ENCODE peak calls at places on chromosomes 5 and 9, in nine cellular contexts. One of them, this sample, is unnamed.

GRCh38 chr5:53482717-53483638 is 2.5 kb downstream of the FST start:
- DNase-seq in keratinocyte: no peak
- DNase-seq in RWPE2: peak; percentile 65
- DNase-seq in tibial artery: peak; percentile 70
- DNase-seq in upper lobe of right lung: peak; percentile 74
- DNase-seq in HCT116: no peak
- DNase-seq in sigmoid colon: peak; percentile 75
- DNase-seq in suprapubic skin: no peak
- DNase-seq in Panc1: no peak
- DNase-seq in this sample: no peak

GRCh38 chr9:131122158-131122557 is 3.2 kb upstream of the NUP214 start:
- DNase-seq in HCT116: no peak
- DNase-seq in suprapubic skin: no peak
- DNase-seq in RWPE2: no peak
- DNase-seq in tibial artery: no peak
- DNase-seq in upper lobe of right lung: no peak
- DNase-seq in sigmoid colon: no peak
- DNase-seq in keratinocyte: no peak
- DNase-seq in Panc1: no peak
- DNase-seq in this sample: no peak

GRCh38 chr5:79793722-79794121 is 104.1 kb downstream of the CMYA5 start:
- DNase-seq in suprapubic skin: no peak
- DNase-seq in HCT116: no peak
- DNase-seq in tibial artery: no peak
- DNase-seq in keratinocyte: no peak
- DNase-seq in Panc1: no peak
- DNase-seq in RWPE2: no peak
- DNase-seq in upper lobe of right lung: no peak
- DNase-seq in sigmoid colon: no peak
- DNase-seq in this sample: no peak

GRCh38 chr5:14452685-14453084 is 128.9 kb upstream of the OTULINL start:
- DNase-seq in upper lobe of right lung: no peak
- DNase-seq in sigmoid colon: no peak
- DNase-seq in HCT116: no peak
- DNase-seq in keratinocyte: no peak
- DNase-seq in suprapubic skin: no peak
- DNase-seq in Panc1: no peak
- DNase-seq in RWPE2: no peak
- DNase-seq in tibial artery: no peak
- DNase-seq in this sample: no peak

GRCh38 chr9:72276429-72276828 is 88.6 kb downstream of the ZFAND5 start:
- DNase-seq in upper lobe of right lung: no peak
- DNase-seq in suprapubic skin: no peak
- DNase-seq in HCT116: no peak
- DNase-seq in RWPE2: no peak
- DNase-seq in Panc1: no peak
- DNase-seq in keratinocyte: no peak
- DNase-seq in tibial artery: no peak
- DNase-seq in sigmoid colon: no peak
- DNase-seq in this sample: no peak

GRCh38 chr9:131015876-131016397 is 7.0 kb downstream of the LAMC3 start:
- DNase-seq in tibial artery: no peak
- DNase-seq in HCT116: no peak
- DNase-seq in keratinocyte: no peak
- DNase-seq in upper lobe of right lung: no peak
- DNase-seq in Panc1: no peak
- DNase-seq in sigmoid colon: no peak
- DNase-seq in RWPE2: no peak
- DNase-seq in suprapubic skin: no peak
- DNase-seq in this sample: no peak

GRCh38 chr5:179259731-179260323 is 85.4 kb downstream of the ADAMTS2 start:
- DNase-seq in HCT116: no peak
- DNase-seq in Panc1: no peak
- DNase-seq in sigmoid colon: peak; percentile 61
- DNase-seq in tibial artery: peak; percentile 61
- DNase-seq in upper lobe of right lung: peak; percentile 31
- DNase-seq in keratinocyte: no peak
- DNase-seq in suprapubic skin: no peak
- DNase-seq in RWPE2: peak; percentile 40
- DNase-seq in this sample: no peak

GRCh38 chr5:41503321-41503720 is 7.1 kb downstream of the PLCXD3 start:
- DNase-seq in sigmoid colon: no peak
- DNase-seq in upper lobe of right lung: no peak
- DNase-seq in Panc1: no peak
- DNase-seq in keratinocyte: no peak
- DNase-seq in RWPE2: no peak
- DNase-seq in tibial artery: no peak
- DNase-seq in suprapubic skin: no peak
- DNase-seq in HCT116: no peak
- DNase-seq in this sample: no peak

GRCh38 chr5:168137265-168137664 is 154.2 kb upstream of the WWC1 start:
- DNase-seq in RWPE2: no peak
- DNase-seq in HCT116: no peak
- DNase-seq in upper lobe of right lung: no peak
- DNase-seq in sigmoid colon: no peak
- DNase-seq in Panc1: no peak
- DNase-seq in keratinocyte: no peak
- DNase-seq in suprapubic skin: no peak
- DNase-seq in tibial artery: no peak
- DNase-seq in this sample: no peak

GRCh38 chr9:75953218-75953617 is 62.7 kb downstream of the PCSK5 start:
- DNase-seq in sigmoid colon: no peak
- DNase-seq in Panc1: no peak
- DNase-seq in suprapubic skin: no peak
- DNase-seq in HCT116: no peak
- DNase-seq in RWPE2: no peak
- DNase-seq in keratinocyte: no peak
- DNase-seq in upper lobe of right lung: no peak
- DNase-seq in tibial artery: no peak
- DNase-seq in this sample: no peak

GRCh38 chr5:172425402-172425801 is 28.9 kb downstream of the SH3PXD2B start:
- DNase-seq in tibial artery: no peak
- DNase-seq in suprapubic skin: no peak
- DNase-seq in sigmoid colon: no peak
- DNase-seq in Panc1: no peak
- DNase-seq in upper lobe of right lung: no peak
- DNase-seq in keratinocyte: no peak
- DNase-seq in RWPE2: no peak
- DNase-seq in HCT116: no peak
- DNase-seq in this sample: no peak

GRCh38 chr5:54360925-54361662 is 50.7 kb upstream of the ARL15 start:
- DNase-seq in RWPE2: no peak
- DNase-seq in sigmoid colon: no peak
- DNase-seq in suprapubic skin: no peak
- DNase-seq in tibial artery: no peak
- DNase-seq in keratinocyte: no peak
- DNase-seq in Panc1: no peak
- DNase-seq in HCT116: no peak
- DNase-seq in upper lobe of right lung: no peak
- DNase-seq in this sample: no peak

GRCh38 chr9:123953601-123954011 is 23.7 kb upstream of the DENND1A start:
- DNase-seq in RWPE2: no peak
- DNase-seq in sigmoid colon: no peak
- DNase-seq in HCT116: no peak
- DNase-seq in Panc1: no peak
- DNase-seq in tibial artery: no peak
- DNase-seq in upper lobe of right lung: no peak
- DNase-seq in suprapubic skin: no peak
- DNase-seq in keratinocyte: no peak
- DNase-seq in this sample: no peak

GRCh38 chr5:113242481-113243348 is 192.1 kb downstream of the TSSK1B start:
- DNase-seq in Panc1: no peak
- DNase-seq in upper lobe of right lung: no peak
- DNase-seq in RWPE2: no peak
- DNase-seq in tibial artery: no peak
- DNase-seq in HCT116: no peak
- DNase-seq in suprapubic skin: no peak
- DNase-seq in sigmoid colon: no peak
- DNase-seq in keratinocyte: peak; percentile 82
- DNase-seq in this sample: no peak

GRCh38 chr5:169190860-169191259 is 110.1 kb downstream of the SLIT3 start:
- DNase-seq in tibial artery: no peak
- DNase-seq in Panc1: no peak
- DNase-seq in sigmoid colon: no peak
- DNase-seq in HCT116: no peak
- DNase-seq in upper lobe of right lung: no peak
- DNase-seq in keratinocyte: no peak
- DNase-seq in RWPE2: no peak
- DNase-seq in suprapubic skin: no peak
- DNase-seq in this sample: no peak

GRCh38 chr9:132627120-132627519 is 42.7 kb downstream of the DDX31 start:
- DNase-seq in RWPE2: no peak
- DNase-seq in upper lobe of right lung: no peak
- DNase-seq in tibial artery: no peak
- DNase-seq in Panc1: no peak
- DNase-seq in suprapubic skin: no peak
- DNase-seq in sigmoid colon: no peak
- DNase-seq in HCT116: no peak
- DNase-seq in keratinocyte: no peak
- DNase-seq in this sample: no peak

GRCh38 chr5:170941788-170942187 is 80.0 kb downstream of the RANBP17 start:
- DNase-seq in tibial artery: no peak
- DNase-seq in Panc1: no peak
- DNase-seq in suprapubic skin: no peak
- DNase-seq in keratinocyte: no peak
- DNase-seq in sigmoid colon: no peak
- DNase-seq in upper lobe of right lung: no peak
- DNase-seq in HCT116: no peak
- DNase-seq in RWPE2: no peak
- DNase-seq in this sample: no peak

GRCh38 chr9:99012957-99013512 is 69.3 kb downstream of the COL15A1 start:
- DNase-seq in tibial artery: no peak
- DNase-seq in HCT116: no peak
- DNase-seq in upper lobe of right lung: no peak
- DNase-seq in keratinocyte: no peak
- DNase-seq in RWPE2: no peak
- DNase-seq in sigmoid colon: no peak
- DNase-seq in suprapubic skin: no peak
- DNase-seq in Panc1: no peak
- DNase-seq in this sample: no peak

DNA sequence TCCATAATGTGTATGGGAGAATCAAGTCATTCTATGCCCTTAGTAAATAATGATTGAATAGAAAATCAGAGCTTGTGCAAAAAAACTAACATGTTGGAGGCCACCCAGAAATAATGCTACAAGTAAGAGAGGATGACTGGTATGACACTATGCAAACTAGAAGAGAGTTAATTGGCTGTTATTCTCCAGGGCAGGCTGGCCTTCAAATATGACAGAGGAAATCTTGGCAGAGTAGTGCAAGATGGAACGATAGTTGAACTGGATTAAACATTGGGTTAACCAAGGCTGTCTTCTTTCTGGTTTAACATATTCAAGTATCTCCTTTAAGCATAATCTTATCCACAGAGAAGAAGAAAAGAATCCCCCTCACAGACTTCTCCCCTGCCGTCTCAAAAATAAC is 196.1 kb downstream of the MPDZ start:
- DNase-seq in Panc1: no peak
- DNase-seq in keratinocyte: no peak
- DNase-seq in suprapubic skin: no peak
- DNase-seq in RWPE2: no peak
- DNase-seq in tibial artery: no peak
- DNase-seq in HCT116: no peak
- DNase-seq in upper lobe of right lung: no peak
- DNase-seq in sigmoid colon: no peak
- DNase-seq in this sample: no peak
- H3K4me3 ChIP-seq in Panc1: no peak overlapping the region
- H3K4me3 ChIP-seq in keratinocyte: no peak overlapping the region
- H3K4me3 ChIP-seq in suprapubic skin: no peak overlapping the region
- H3K4me3 ChIP-seq in RWPE2: no peak overlapping the region
- H3K4me3 ChIP-seq in tibial artery: no peak overlapping the region
- H3K4me3 ChIP-seq in HCT116: no peak overlapping the region
- H3K4me3 ChIP-seq in upper lobe of right lung: no peak overlapping the region
- H3K4me3 ChIP-seq in sigmoid colon: no peak overlapping the region
- H3K4me3 ChIP-seq in this sample: no peak overlapping the region

GRCh38 chr5:69048233-69048632 is 45.6 kb upstream of the SLC30A5 start:
- DNase-seq in suprapubic skin: no peak
- DNase-seq in RWPE2: no peak
- DNase-seq in upper lobe of right lung: no peak
- DNase-seq in Panc1: no peak
- DNase-seq in tibial artery: no peak
- DNase-seq in sigmoid colon: no peak
- DNase-seq in HCT116: no peak
- DNase-seq in keratinocyte: no peak
- DNase-seq in this sample: no peak
- TF ChIP-seq CTCF in suprapubic skin: no peak
- TF ChIP-seq CTCF in RWPE2: peak; percentile 47
- TF ChIP-seq CTCF in upper lobe of right lung: peak; percentile 31
- TF ChIP-seq CTCF in Panc1: peak; percentile 78
- TF ChIP-seq CTCF in tibial artery: no peak
- TF ChIP-seq CTCF in sigmoid colon: no peak
- TF ChIP-seq CTCF in HCT116: peak; percentile 62
- TF ChIP-seq CTCF in keratinocyte: peak; percentile 34
- TF ChIP-seq CTCF in this sample: peak; percentile 52

GRCh38 chr5:146340260-146341081 is 1.8 kb downstream of the POU4F3 start:
- DNase-seq in keratinocyte: peak; percentile 1
- DNase-seq in HCT116: no peak
- DNase-seq in Panc1: no peak
- DNase-seq in RWPE2: peak; percentile 75
- DNase-seq in tibial artery: no peak
- DNase-seq in upper lobe of right lung: peak; percentile 72
- DNase-seq in sigmoid colon: no peak
- DNase-seq in suprapubic skin: no peak
- DNase-seq in this sample: no peak
- H3K27me3 ChIP-seq in keratinocyte: peaks cover 100% of the 10 kb centered on the region
- H3K27me3 ChIP-seq in HCT116: peaks cover 11% of the 10 kb centered on the region
- H3K27me3 ChIP-seq in Panc1: peaks cover 30% of the 10 kb centered on the region
- H3K27me3 ChIP-seq in RWPE2: peaks cover 100% of the 10 kb centered on the region
- H3K27me3 ChIP-seq in tibial artery: peaks cover 4% of the 10 kb centered on the region
- H3K27me3 ChIP-seq in upper lobe of right lung: peaks cover 96% of the 10 kb centered on the region
- H3K27me3 ChIP-seq in sigmoid colon: peaks cover 94% of the 10 kb centered on the region
- H3K27me3 ChIP-seq in suprapubic skin: peaks cover 99% of the 10 kb centered on the region
- H3K27me3 ChIP-seq in this sample: peaks cover 75% of the 10 kb centered on the region

GRCh38 chr5:133358271-133358670 is 254.1 kb downstream of the FSTL4 start:
- DNase-seq in suprapubic skin: peak; percentile 41
- DNase-seq in RWPE2: no peak
- DNase-seq in upper lobe of right lung: no peak
- DNase-seq in HCT116: no peak
- DNase-seq in Panc1: no peak
- DNase-seq in sigmoid colon: no peak
- DNase-seq in tibial artery: peak; percentile 40
- DNase-seq in keratinocyte: no peak
- DNase-seq in this sample: no peak

GRCh38 chr5:133356386-133357331 is 255.7 kb downstream of the FSTL4 start:
- DNase-seq in Panc1: no peak
- DNase-seq in upper lobe of right lung: no peak
- DNase-seq in tibial artery: peak; percentile 56
- DNase-seq in RWPE2: no peak
- DNase-seq in HCT116: no peak
- DNase-seq in keratinocyte: no peak
- DNase-seq in suprapubic skin: peak; percentile 47
- DNase-seq in sigmoid colon: no peak
- DNase-seq in this sample: no peak

GRCh38 chr5:133360693-133361479 is 251.5 kb downstream of the FSTL4 start:
- DNase-seq in Panc1: no peak
- DNase-seq in sigmoid colon: no peak
- DNase-seq in keratinocyte: no peak
- DNase-seq in HCT116: no peak
- DNase-seq in RWPE2: no peak
- DNase-seq in tibial artery: no peak
- DNase-seq in upper lobe of right lung: no peak
- DNase-seq in suprapubic skin: peak; percentile 12
- DNase-seq in this sample: no peak

GRCh38 chr5:133359861-133360260 is 252.5 kb downstream of the FSTL4 start:
- DNase-seq in suprapubic skin: peak; percentile 35
- DNase-seq in tibial artery: peak; percentile 23
- DNase-seq in keratinocyte: no peak
- DNase-seq in sigmoid colon: no peak
- DNase-seq in Panc1: no peak
- DNase-seq in RWPE2: no peak
- DNase-seq in HCT116: no peak
- DNase-seq in upper lobe of right lung: no peak
- DNase-seq in this sample: no peak

GRCh38 chr5:133357758-133358157 is 254.6 kb downstream of the FSTL4 start:
- DNase-seq in RWPE2: no peak
- DNase-seq in Panc1: no peak
- DNase-seq in tibial artery: peak; percentile 29
- DNase-seq in keratinocyte: no peak
- DNase-seq in HCT116: no peak
- DNase-seq in upper lobe of right lung: no peak
- DNase-seq in suprapubic skin: peak; percentile 60
- DNase-seq in sigmoid colon: no peak
- DNase-seq in this sample: no peak
- H3K4me3 ChIP-seq in RWPE2: no peak overlapping the region
- H3K4me3 ChIP-seq in Panc1: no peak overlapping the region
- H3K4me3 ChIP-seq in tibial artery: no peak overlapping the region
- H3K4me3 ChIP-seq in keratinocyte: no peak overlapping the region
- H3K4me3 ChIP-seq in HCT116: no peak overlapping the region
- H3K4me3 ChIP-seq in upper lobe of right lung: no peak overlapping the region
- H3K4me3 ChIP-seq in suprapubic skin: no peak overlapping the region
- H3K4me3 ChIP-seq in sigmoid colon: no peak overlapping the region
- H3K4me3 ChIP-seq in this sample: no peak overlapping the region

This sample was measured in BJ.